ENCODE peak calls at places on chromosomes 1 and 21, in four cellular contexts. A, P, Q and R are unnamed samples.

GRCh38 chr21:37396855-37397254 is 30.3 kb downstream of the DYRK1A start:
- DNase-seq in P (no peak), A (no peak), Q (no peak), R (no peak)

GRCh38 chr1:100730130-100730529 is 10.6 kb downstream of the VCAM1 start:
- DNase-seq in A (no peak), P (no peak), Q (no peak), R (no peak)

GRCh38 chr21:36297938-36298572 is 21.9 kb upstream of the MORC3 start:
- DNase-seq in P (no peak), Q (peak), A (peak), R (no peak)

GRCh38 chr1:186950547-186950946 is 121.8 kb downstream of the PLA2G4A start:
- DNase-seq in A (no peak), Q (no peak), P (no peak), R (no peak)

GRCh38 chr1:14137411-14138134 is 437.6 kb downstream of the PRDM2 start:
- DNase-seq in Q (no peak), P (no peak), A (no peak), R (no peak)

GRCh38 chr1:23370744-23371710 is 1.4 kb upstream of the ZNF436 start:
- DNase-seq in P (peak), Q (no peak), A (peak), R (peak)

GRCh38 chr1:55040083-55040952 is 970 bp downstream of the PCSK9 start:
- DNase-seq in P (peak), Q (no peak), A (peak), R (peak)

GRCh38 chr1:172394167-172394751 is 26.2 kb upstream of the C1orf105 start:
- DNase-seq in Q (peak), A (no peak), P (no peak), R (no peak)

GRCh38 chr1:163588796-163589195 is 267.0 kb downstream of the NUF2 start:
- DNase-seq in A (no peak), Q (no peak), P (no peak), R (no peak)

GRCh38 chr1:240151126-240151735 is 59.5 kb downstream of the FMN2 start:
- DNase-seq in P (peak), A (no peak), Q (no peak), R (no peak)

GRCh38 chr1:238451006-238451405 is 560.3 kb upstream of the ZP4 start:
- DNase-seq in A (no peak), P (no peak), Q (no peak), R (no peak)

GRCh38 chr1:15961492-15961891 is 14.4 kb downstream of the ZBTB17 start:
- DNase-seq in A (no peak), Q (no peak), P (no peak), R (peak)

GRCh38 chr1:45635211-45635610 is 11.4 kb upstream of the CCDC17 start:
- DNase-seq in A (no peak), P (no peak), Q (no peak), R (no peak)

GRCh38 chr1:117658676-117659075 is 52.8 kb downstream of the TENT5C start:
- DNase-seq in P (no peak), Q (peak), A (no peak), R (no peak)

GRCh38 chr1:95406279-95406678 is 172.3 kb downstream of the RWDD3 start:
- DNase-seq in P (no peak), Q (no peak), A (no peak), R (no peak)

GRCh38 chr1:59431566-59432294 is 134.8 kb downstream of the FGGY start:
- DNase-seq in A (no peak), Q (no peak), P (no peak), R (no peak)

GRCh38 chr1:94871031-94871430 is 50.9 kb downstream of the SLC44A3 start:
- DNase-seq in Q (no peak), A (no peak), P (no peak), R (no peak)

GRCh38 chr1:100134872-100135271 is 1.9 kb downstream of the TRMT13 start:
- DNase-seq in Q (no peak), P (no peak), A (no peak), R (no peak)

DNA sequence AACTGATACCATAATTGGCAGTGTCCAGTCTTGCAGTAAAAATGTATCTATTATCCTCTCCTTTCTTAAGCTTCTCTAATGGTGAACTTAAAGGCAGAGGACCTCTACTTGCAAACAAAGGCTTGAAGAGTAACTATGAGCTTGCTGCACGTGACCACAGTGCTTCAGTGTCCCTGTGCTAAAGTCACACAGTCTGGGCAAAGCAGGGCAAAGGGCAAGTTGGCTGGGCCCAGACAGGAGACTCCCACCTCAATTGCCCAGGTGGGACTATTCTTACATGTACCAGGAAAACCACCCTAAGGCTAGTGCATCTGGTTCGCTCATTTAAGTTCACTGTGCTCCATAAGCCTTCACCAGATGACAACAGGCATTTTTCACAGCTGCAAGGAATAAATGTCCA is 374.2 kb upstream of the PROX1 start:
- DNase-seq in Q (no peak), A (no peak), P (no peak), R (no peak)
- TF ChIP-seq NRF1 in Q (no peak), A (no peak), P (no peak), R (no peak)

GRCh38 chr1:88892146-88892877 is 945 bp upstream of the GTF2B start:
- DNase-seq in Q (no peak), P (peak), A (no peak), R (no peak)

GRCh38 chr1:88891318-88892145 is at the start of gene GTF2B:
- DNase-seq in A (peak), P (peak), Q (peak), R (peak)

GRCh38 chr1:88885933-88886332 is 5.4 kb downstream of the GTF2B start:
- DNase-seq in P (no peak), Q (no peak), A (no peak), R (no peak)

GRCh38 chr1:88888755-88889154 is 2.6 kb downstream of the GTF2B start:
- DNase-seq in P (no peak), A (no peak), Q (no peak), R (no peak)

DNA sequence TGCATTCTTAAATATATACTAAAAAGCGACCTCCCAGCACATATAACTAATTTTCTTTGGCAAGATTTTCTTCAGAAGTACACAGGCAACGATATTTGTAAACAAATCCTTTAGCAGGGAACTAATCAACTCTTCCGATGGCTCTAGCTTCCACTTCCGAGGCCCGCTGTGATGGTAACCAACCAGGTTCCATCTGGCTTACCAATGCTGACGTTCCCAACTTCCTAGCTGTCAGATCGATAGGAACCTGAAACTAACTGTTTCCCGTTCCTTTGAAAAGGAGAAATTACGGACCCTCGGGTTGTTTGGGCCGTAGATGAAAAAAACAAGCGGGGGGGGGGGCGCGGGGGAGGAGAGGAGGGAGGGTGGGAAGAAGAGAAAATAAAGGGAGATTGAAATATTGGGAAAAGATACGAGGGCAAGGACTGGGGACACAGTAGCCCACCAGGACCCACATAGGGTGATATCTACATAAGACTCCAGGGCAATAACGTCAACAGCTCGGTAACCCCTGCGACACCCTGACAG is 513 bp downstream of the GTF2B start:
- DNase-seq in Q (no peak), P (peak), A (no peak), R (no peak)
- TF ChIP-seq NRF1 in Q (no peak), P (no peak), A (no peak), R (no peak)

DNA sequence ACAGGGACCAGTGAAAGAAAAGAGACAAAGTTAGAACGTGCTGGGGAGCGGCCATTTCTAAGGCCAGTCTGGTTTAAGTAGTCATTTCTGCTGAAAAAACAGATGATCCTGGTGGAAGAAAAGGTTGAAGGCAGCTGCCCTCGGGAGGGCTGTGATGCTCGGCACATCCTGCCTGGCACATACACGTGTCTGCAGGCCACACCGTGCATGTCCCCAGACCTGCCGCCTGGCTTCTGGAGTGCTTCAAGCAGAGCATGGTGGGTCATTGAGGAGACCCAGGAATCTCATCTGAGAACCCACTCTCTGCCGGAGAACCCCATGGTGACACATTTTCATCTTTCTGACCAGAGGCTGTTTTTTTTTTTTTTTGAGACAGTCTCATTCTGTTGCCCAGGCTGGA is 32.4 kb downstream of the IFNAR1 start:
- DNase-seq in Q (no peak), P (no peak), A (no peak), R (no peak)
- TF ChIP-seq NRF1 in Q (no peak), P (no peak), A (no peak), R (no peak)

DNA sequence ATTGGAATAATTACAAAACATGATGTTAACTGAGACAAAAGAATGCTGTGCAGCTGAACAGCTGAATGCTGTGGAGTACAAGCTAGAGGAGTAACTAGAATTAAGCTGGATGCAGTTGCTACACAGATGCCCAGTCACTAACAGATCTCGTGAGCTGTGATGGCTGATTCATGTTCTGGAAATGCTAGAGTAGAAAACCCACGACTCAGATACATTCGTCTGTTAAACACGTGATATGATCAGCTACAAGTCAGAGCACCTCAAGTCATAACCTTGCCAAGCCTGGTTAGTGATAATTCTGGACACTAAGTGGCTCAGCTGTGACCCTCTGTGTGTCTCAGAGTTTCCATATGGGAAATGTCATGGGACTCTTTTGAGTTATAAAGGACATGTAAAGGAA is 89.7 kb upstream of the ESRRG start:
- DNase-seq in A (no peak), Q (no peak), P (no peak), R (no peak)
- TF ChIP-seq NRF1 in A (no peak), Q (no peak), P (no peak), R (no peak)

DNA sequence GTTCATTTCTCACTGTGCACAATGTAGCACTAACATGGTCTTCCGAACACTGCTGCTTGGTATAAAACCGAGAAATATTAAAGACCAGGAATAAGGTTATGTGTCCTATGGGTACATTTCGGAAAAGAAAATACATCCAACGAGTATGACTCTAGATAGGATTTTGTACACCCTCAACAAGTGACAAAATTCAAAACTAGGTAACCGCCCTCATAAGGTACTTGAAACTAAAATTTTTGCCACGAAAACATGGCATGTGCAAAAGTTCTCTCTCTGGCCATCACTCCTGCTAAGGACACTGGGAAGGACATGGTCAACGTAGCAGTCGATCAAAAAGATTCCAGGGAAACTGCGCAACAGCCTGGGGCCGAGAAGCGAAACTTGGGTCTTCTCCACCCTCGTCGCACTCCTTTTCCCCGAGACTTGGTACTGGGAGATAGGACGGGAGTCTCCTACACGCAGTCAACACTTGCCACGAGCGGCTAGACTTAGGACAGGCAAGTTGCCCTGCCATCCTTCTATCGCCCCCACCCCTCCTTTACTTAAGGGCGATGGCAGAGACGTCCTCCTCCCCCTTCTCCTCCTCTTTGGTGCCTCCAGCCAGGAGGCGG is 338 bp upstream of the TOR1AIP1 start:
- DNase-seq in A (no peak), P (peak), Q (no peak), R (no peak)
- TF ChIP-seq NRF1 in A (no peak), P (no peak), Q (no peak), R (no peak)

GRCh38 chr1:232589111-232589808 is 40.7 kb downstream of the SIPA1L2 start:
- DNase-seq in P (no peak), Q (no peak), A (no peak), R (no peak)
- TF ChIP-seq NRF1 in P (no peak), Q (no peak), A (no peak), R (no peak)

DNA sequence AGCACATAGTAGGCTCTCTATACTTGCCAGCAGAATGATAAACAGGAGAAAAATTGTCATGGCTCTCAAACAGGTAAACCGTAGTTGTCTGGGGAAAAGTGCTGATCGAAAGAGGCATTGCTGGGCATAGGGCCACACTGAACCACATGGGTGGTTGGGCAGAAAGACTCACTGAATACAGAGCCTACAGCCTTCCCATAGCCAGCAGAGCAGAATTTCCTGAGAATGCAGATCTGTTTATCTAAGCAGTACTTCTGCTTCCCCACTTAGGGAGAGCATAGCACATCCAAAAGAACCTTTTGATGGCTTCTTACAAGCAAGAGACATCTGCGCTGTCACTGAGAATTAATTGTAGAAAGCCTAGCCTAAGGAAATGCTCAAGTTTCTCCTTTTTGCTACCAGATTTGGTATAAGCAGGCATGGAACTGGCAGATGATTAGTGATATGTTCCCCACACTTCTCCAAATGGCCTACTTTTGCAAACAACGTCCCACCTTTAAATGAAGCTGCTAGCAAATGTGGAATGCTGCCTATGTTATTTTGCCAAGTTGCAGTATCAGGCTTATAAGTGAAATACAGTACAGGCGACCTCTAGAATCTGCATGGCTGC is 13.0 kb upstream of the KLHDC8A start:
- DNase-seq in Q (no peak), A (no peak), P (no peak), R (no peak)
- TF ChIP-seq NRF1 in Q (no peak), A (no peak), P (no peak), R (no peak)

GRCh38 chr1:167829868-167830267 is 84.1 kb downstream of the ADCY10 start:
- DNase-seq in A (no peak), Q (no peak), P (no peak), R (no peak)
- TF ChIP-seq NRF1 in A (no peak), Q (no peak), P (no peak), R (no peak)

GRCh38 chr21:16117851-16118592 is 388.2 kb downstream of the USP25 start:
- DNase-seq in P (no peak), Q (no peak), A (no peak), R (no peak)
- TF ChIP-seq NRF1 in P (no peak), Q (no peak), A (no peak), R (no peak)